ENCODE peak calls at places on chromosome 14, in ten cellular contexts. K, O, U, X, I, B, G, A, J and D are unnamed samples.

GRCh38 chr14:73787760-73788508 is 63.7 kb upstream of the PTGR2 start:
- DNase-seq in X (no peak), B (no peak), O (no peak), K (peak; percentile 19), A (no peak), I (peak; percentile 60), J (no peak), G (no peak), U (no peak), D (no peak)

GRCh38 chr14:69268763-69269162 is 8.8 kb downstream of the GALNT16 start:
- DNase-seq in O (no peak), J (no peak), B (no peak), G (no peak), A (no peak), U (no peak), I (peak; percentile 34), X (no peak), K (no peak), D (no peak)

GRCh38 chr14:49461529-49462401 is 124.4 kb downstream of the RPS29 start:
- DNase-seq in B (no peak), O (no peak), K (peak; percentile 68), A (peak; percentile 31), G (peak; percentile 62), J (no peak), U (peak; percentile 77), X (peak; percentile 86), I (peak; percentile 88), D (peak; percentile 78)

GRCh38 chr14:68638056-68638816 is 154.6 kb downstream of the ZFP36L1 start:
- DNase-seq in O (no peak), I (no peak), K (no peak), G (no peak), X (no peak), J (no peak), A (no peak), B (peak; percentile 36), U (no peak), D (no peak)

GRCh38 chr14:50099335-50099734 is 17.0 kb downstream of the VCPKMT start:
- DNase-seq in K (no peak), A (no peak), B (no peak), U (no peak), I (no peak), O (no peak), X (no peak), J (no peak), G (peak; percentile 31), D (no peak)

GRCh38 chr14:73738518-73739173 is 24.5 kb upstream of the PNMA1 start:
- DNase-seq in X (no peak), O (no peak), U (no peak), I (no peak), A (no peak), G (no peak), B (peak; percentile 62), J (no peak), K (no peak), D (no peak)

GRCh38 chr14:70576891-70577290 is 23.6 kb downstream of the MED6 start:
- DNase-seq in K (no peak), U (no peak), J (no peak), I (no peak), B (no peak), A (no peak), O (no peak), X (no peak), G (no peak), D (no peak)

GRCh38 chr14:55711171-55711811 is 131.3 kb downstream of the KTN1 start:
- DNase-seq in K (no peak), G (no peak), J (no peak), O (no peak), U (no peak), A (no peak), B (no peak), X (no peak), I (peak; percentile 64), D (no peak)

DNA sequence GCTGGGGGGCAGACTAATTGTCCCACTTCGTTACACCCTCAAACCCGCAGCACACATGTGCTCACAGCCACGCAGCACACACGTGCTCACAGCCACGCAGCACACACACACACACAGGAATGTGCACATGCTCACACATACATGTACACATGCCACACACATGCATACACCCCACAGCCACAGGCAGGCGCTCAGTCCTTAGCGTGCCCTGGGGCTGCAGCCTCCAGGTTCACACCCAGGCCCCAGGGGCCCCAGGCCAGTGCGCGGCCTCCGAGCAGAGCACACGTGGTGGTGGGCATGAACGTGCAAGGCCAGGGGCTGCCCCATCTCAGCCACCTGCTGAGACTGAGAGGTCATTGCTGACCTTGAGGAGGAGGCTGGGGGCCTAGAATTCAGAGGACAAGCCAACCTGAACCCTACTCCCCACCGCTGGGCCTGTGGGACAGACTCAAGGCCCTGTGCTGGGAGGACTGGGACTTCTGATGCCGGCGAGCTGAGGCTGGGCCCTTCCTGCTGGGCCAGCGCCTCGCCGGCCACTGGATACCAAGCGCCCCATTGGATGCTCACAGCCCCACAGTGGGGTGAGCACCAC is 15.7 kb downstream of the TRMT61A start:
- DNase-seq in B (peak; percentile 58), U (no peak), J (no peak), I (no peak), K (no peak), G (no peak), A (no peak), O (no peak), X (no peak), D (no peak)
- H3K4me3 ChIP-seq in B (no peak overlapping the region), U (no peak overlapping the region), J (no peak overlapping the region), I (no peak overlapping the region), K (no peak overlapping the region), G (no peak overlapping the region), A (no peak overlapping the region), O (no peak overlapping the region), X (no peak overlapping the region), D (no peak overlapping the region)

GRCh38 chr14:54590481-54590880 is 23.6 kb downstream of the SAMD4A start:
- DNase-seq in U (no peak), X (no peak), B (no peak), I (no peak), A (no peak), G (no peak), J (no peak), O (no peak), K (no peak), D (no peak)

GRCh38 chr14:54593860-54594259 is 26.9 kb downstream of the SAMD4A start:
- DNase-seq in A (no peak), U (no peak), X (no peak), G (no peak), K (no peak), J (no peak), I (peak; percentile 29), O (no peak), B (no peak), D (no peak)

GRCh38 chr14:54589843-54590242 is 22.9 kb downstream of the SAMD4A start:
- DNase-seq in U (no peak), B (no peak), O (no peak), I (no peak), G (no peak), J (no peak), X (no peak), K (no peak), A (no peak), D (no peak)

GRCh38 chr14:54589076-54589475 is 22.1 kb downstream of the SAMD4A start:
- DNase-seq in B (no peak), G (no peak), I (no peak), U (no peak), K (no peak), A (no peak), X (no peak), O (no peak), J (no peak), D (no peak)

GRCh38 chr14:54591461-54592245 is 24.7 kb downstream of the SAMD4A start:
- DNase-seq in A (no peak), O (no peak), I (no peak), G (no peak), X (no peak), K (no peak), B (no peak), J (no peak), U (no peak), D (peak; percentile 71)
- H3K27me3 ChIP-seq in A (no peaks in the 10 kb centered on the region), O (no peaks in the 10 kb centered on the region), I (no peaks in the 10 kb centered on the region), G (no peaks in the 10 kb centered on the region), X (no peaks in the 10 kb centered on the region), K (no peaks in the 10 kb centered on the region), B (no peaks in the 10 kb centered on the region), J (no peaks in the 10 kb centered on the region), U (no peaks in the 10 kb centered on the region), D (no peaks in the 10 kb centered on the region)

GRCh38 chr14:100820945-100821344 is 5.0 kb upstream of the MEG3 start:
- DNase-seq in A (no peak), I (no peak), U (no peak), K (no peak), J (no peak), O (no peak), G (no peak), B (no peak), X (no peak), D (no peak)

GRCh38 chr14:100819453-100819828 is 6.5 kb upstream of the MEG3 start:
- DNase-seq in I (no peak), X (no peak), B (no peak), A (no peak), O (no peak), G (no peak), K (no peak), U (no peak), J (no peak), D (no peak)

GRCh38 chr14:100818221-100818699 is 7.7 kb upstream of the MEG3 start:
- DNase-seq in O (no peak), G (no peak), X (no peak), U (peak; percentile 63), J (no peak), I (no peak), B (no peak), A (no peak), K (no peak), D (no peak)

GRCh38 chr14:100822007-100822406 is 3.9 kb upstream of the MEG3 start:
- DNase-seq in B (no peak), J (no peak), U (no peak), K (no peak), A (no peak), X (no peak), I (no peak), O (no peak), G (no peak), D (no peak)

DNA sequence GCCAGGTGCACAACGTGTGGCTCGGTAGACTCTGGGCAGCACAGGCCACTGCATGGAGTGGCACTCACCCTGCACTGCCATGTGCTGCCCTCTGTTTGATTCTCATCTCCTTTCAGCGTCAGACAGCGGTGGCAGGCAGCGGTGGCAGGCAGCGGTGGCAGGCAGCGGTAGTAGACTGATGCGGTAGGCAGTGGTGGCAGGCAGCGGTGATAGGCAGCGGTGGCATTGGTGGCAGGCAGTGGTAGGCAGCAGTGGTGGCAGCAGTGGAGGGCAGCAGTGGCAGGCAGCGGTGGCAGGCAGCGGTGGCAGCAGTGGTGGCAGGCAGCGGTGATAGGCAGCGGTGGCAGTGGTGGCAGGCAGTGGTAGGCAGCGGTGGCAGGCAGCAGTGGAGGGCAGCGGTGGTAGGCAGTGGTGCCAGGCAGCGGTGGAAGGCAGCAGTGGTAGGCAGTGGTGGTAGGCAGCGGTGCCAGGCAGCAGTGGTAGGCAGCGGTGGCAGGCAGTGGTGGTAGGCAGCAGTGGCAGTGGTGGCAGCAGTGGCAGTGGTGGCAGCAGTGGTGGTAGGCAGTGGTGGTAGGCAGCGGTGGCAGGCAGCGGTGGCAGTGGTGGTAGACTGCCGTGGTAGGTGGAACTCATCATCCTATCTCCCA is 6.0 kb upstream of the MEG3 start:
- DNase-seq in O (no peak), U (no peak), B (no peak), X (no peak), G (no peak), I (no peak), J (no peak), K (no peak), A (no peak), D (no peak)
- H3K4me1 ChIP-seq in O (no peaks in the 10 kb centered on the region), U (peaks cover 17% of the 10 kb centered on the region), B (peaks cover 7% of the 10 kb centered on the region), X (no peaks in the 10 kb centered on the region), G (no peaks in the 10 kb centered on the region), I (no peaks in the 10 kb centered on the region), J (no peaks in the 10 kb centered on the region), K (no peaks in the 10 kb centered on the region), A (no peaks in the 10 kb centered on the region), D (peaks cover 9% of the 10 kb centered on the region)

DNA sequence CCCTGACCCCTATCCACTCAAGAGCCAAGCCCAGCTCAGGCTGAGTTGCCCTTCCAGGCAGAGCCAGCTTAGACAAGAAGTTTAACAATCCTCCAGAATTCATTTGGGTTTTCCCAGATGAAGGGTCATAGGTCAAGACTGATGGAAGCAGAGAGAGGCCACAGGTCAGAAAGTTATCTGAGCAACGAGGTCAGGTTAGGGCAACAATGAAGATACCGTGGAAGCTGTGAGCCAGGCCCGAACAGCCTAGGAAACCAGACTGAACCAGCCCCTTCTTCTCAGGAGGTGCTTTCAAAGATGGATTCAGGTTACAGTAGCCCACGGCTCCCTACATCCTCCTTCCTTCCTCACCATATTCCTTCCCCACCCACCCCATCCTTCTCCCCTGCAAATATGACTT is 53.1 kb downstream of the RHOJ start:
- DNase-seq in K (no peak), U (no peak), I (no peak), O (no peak), G (no peak), B (no peak), J (no peak), A (no peak), X (no peak), D (no peak)
- H3K4me3 ChIP-seq in K (no peak overlapping the region), U (no peak overlapping the region), I (no peak overlapping the region), O (no peak overlapping the region), G (no peak overlapping the region), B (no peak overlapping the region), J (no peak overlapping the region), A (no peak overlapping the region), X (no peak overlapping the region), D (no peak overlapping the region)